ENCODE peak calls at places on chromosomes 5 and 9, in five cellular contexts. G, N, Q, P and M are unnamed samples.

GRCh38 chr5:115262066-115262404 is 642 bp downstream of the PGGT1B start:
- DNase-seq in Q (no peak), P (no peak), N (no peak), G (no peak), M (no peak)

GRCh38 chr9:11319477-11320060 is 706.8 kb upstream of the PTPRD start:
- DNase-seq in P (no peak), G (no peak), N (no peak), Q (peak), M (no peak)

GRCh38 chr9:37692622-37693221 is 42.0 kb downstream of the FRMPD1 start:
- DNase-seq in Q (no peak), G (no peak), P (no peak), N (no peak), M (no peak)

GRCh38 chr5:5686356-5686755 is 263.9 kb downstream of the ICE1 start:
- DNase-seq in G (no peak), P (no peak), Q (no peak), N (no peak), M (no peak)

GRCh38 chr9:14350766-14351165 is 36.8 kb upstream of the NFIB start:
- DNase-seq in P (no peak), N (no peak), Q (no peak), G (no peak), M (no peak)

GRCh38 chr9:112094948-112095779 is 79.9 kb downstream of the SUSD1 start:
- DNase-seq in P (no peak), G (no peak), N (no peak), Q (peak), M (no peak)

GRCh38 chr5:14250094-14250777 is 107.1 kb downstream of the TRIO start:
- DNase-seq in N (peak), G (peak), Q (no peak), P (peak), M (peak)

GRCh38 chr5:71882826-71883744 is 164.0 kb downstream of the CARTPT start:
- DNase-seq in N (no peak), P (no peak), Q (no peak), G (peak), M (peak)

GRCh38 chr9:95552814-95553546 is 36.2 kb upstream of the PTCH1 start:
- DNase-seq in N (no peak), Q (no peak), P (no peak), G (no peak), M (no peak)

GRCh38 chr9:35664531-35665470 is at the start of gene ARHGEF39:
- DNase-seq in P (peak), G (peak), N (peak), Q (peak), M (no peak)

GRCh38 chr5:125558466-125558865 is 812.0 kb upstream of the ZNF608 start:
- DNase-seq in P (no peak), N (no peak), Q (no peak), G (no peak), M (no peak)

GRCh38 chr5:78360674-78361225 is 333 bp downstream of the SCAMP1 start:
- DNase-seq in P (peak), N (peak), G (peak), Q (peak), M (no peak)

GRCh38 chr9:7405924-7406604 is 393.5 kb downstream of the DMAC1 start:
- DNase-seq in Q (peak), N (no peak), G (no peak), P (no peak), M (no peak)

GRCh38 chr9:118318770-118319443 is 614.7 kb downstream of the TLR4 start:
- DNase-seq in N (peak), Q (no peak), P (no peak), G (no peak), M (no peak)

GRCh38 chr9:120733190-120733589 is 18.9 kb upstream of the MEGF9 start:
- DNase-seq in Q (no peak), G (no peak), N (peak), P (peak), M (no peak)

GRCh38 chr5:37840036-37840909 is at the start of gene GDNF:
- DNase-seq in N (peak), Q (peak), P (no peak), G (peak), M (no peak)

GRCh38 chr5:180284161-180284560 is 7.7 kb downstream of the MAPK9 start:
- DNase-seq in Q (no peak), G (no peak), N (no peak), P (no peak), M (no peak)
- TF ChIP-seq CTCF in Q (no peak), G (no peak), N (no peak), P (no peak), M (no peak)

DNA sequence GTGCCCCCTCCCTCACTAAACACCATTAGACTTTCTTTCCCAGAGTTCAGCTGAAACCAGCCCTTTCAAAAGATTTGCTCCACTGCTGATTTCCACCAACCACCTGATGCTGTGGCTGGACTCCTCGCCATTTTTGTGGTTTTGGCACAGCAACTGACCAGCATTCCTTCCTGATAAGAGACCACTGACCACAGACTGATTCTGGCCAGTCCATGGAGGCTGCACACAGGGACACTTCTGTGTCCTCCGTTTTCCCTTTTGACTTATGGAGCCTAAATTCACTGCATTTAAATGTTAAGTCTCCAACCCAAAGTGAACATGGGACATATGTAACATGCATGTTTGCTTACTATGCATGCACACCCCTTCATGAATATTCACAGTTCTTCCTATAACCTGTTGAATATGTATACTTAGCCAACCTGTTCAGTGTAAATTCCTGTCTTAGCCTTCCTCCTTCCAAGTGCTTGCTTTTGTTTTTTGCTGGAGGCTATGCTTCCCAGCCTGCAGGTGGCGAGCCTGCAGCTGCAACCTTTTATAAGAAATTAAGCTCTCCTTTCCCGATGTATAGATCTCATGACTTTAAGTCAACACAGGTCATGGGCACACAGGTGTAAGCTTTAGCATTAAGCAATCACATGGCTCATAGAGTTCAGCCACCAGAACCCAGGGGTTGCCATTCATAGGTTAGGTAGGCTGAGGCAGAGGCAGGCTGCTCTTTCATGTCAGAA is 78.7 kb downstream of the ACTL7B start:
- DNase-seq in N (no peak), G (no peak), P (no peak), Q (no peak), M (peak)
- TF ChIP-seq CTCF in N (no peak), G (no peak), P (peak), Q (no peak), M (peak)

GRCh38 chr9:72089461-72090130 is 29.2 kb upstream of the C9orf57 start:
- DNase-seq in N (no peak), G (no peak), Q (no peak), P (no peak), M (no peak)
- TF ChIP-seq CTCF in N (no peak), G (no peak), Q (no peak), P (no peak), M (no peak)

GRCh38 chr5:94890907-94891306 is 272.4 kb downstream of the SLF1 start:
- DNase-seq in N (no peak), P (no peak), Q (no peak), G (no peak), M (no peak)

GRCh38 chr5:94891565-94892362 is 273.3 kb downstream of the SLF1 start:
- DNase-seq in G (no peak), P (no peak), N (no peak), Q (no peak), M (no peak)

GRCh38 chr5:94888674-94889073 is 270.2 kb downstream of the SLF1 start:
- DNase-seq in N (no peak), P (no peak), G (no peak), Q (no peak), M (no peak)

DNA sequence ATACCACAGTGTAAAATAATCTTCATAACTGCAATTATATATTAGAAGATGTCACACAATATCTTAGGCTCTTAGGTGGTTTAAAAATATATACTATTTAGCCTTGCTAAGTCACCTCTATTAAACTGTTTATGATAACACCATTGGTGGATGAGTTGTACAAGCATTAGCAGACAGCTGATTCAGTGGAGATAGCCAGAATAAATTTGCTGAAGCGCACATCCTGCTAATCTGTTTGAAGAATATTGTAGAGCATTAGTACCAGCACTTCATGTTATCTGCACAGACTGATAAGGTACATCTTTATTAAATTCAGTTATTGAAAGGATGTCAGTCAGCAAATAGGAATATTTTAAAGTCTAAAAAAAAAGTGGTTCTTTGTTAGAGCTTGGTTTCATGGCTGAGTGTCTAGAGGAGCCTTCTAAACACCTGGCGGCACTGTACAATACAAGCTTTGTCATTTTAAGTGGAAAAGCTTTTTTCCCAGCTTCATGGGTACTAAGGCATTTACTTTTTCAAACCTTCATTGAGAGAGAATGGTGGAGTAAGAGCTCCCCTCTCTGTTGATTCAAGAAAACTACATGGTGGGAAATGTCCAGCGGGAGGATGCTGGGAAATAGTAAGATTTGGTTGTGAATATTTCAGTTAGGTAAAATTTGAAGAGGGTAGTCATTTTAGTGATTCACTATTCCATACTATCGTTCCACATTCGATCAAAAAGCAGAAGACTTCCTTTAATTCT is 275.1 kb downstream of the SLF1 start:
- DNase-seq in P (no peak), N (no peak), Q (no peak), G (peak), M (no peak)
- TF ChIP-seq CTCF in P (no peak), N (no peak), Q (peak), G (peak), M (peak)

DNA sequence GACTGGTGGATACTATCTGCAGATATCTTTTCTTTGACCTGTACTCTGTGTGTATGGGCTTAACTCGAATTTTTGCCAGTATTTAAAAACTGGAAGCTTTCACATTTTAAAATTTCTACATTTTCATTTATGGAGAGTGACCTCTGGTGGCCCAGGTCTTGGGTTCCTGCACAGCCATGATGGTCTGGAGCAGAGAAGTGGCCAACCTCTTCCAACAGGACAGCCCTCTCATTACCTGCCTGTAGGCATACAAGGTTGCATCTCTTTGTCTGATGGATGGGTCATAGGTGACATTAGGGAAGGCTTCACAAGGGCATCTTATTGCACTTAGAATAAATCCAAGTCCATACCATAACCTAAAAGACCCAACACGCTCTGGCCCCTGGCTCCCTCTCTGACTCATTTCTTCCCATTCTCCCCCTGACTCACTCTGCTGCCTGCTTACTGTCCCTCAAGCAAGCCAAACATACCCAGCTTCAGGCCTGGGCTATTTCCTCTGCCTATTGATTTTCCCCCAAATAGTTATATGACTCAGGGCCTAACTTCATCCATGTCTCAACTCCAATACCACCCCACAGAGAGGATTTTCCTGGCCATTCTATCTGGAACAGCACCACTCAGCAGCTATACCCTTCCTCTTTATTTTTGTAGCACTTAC is 113.3 kb upstream of the SLC1A3 start:
- DNase-seq in G (no peak), P (no peak), N (no peak), Q (no peak), M (no peak)
- TF ChIP-seq CTCF in G (no peak), P (no peak), N (no peak), Q (no peak), M (no peak)